ENCODE peak calls at places on chromosomes 13 and 19, in seven cellular contexts. One of them, this sample, is unnamed.

GRCh38 chr13:86757236-86757978 is 913.8 kb upstream of the SLITRK5 start:
- DNase-seq in HepG2: no peak
- DNase-seq in GM12878: no peak
- DNase-seq in SK-N-SH: no peak
- DNase-seq in K562: no peak
- DNase-seq in H1: peak; percentile 45
- DNase-seq in HCT116: no peak
- DNase-seq in this sample: no peak

GRCh38 chr13:26589754-26590153 is 32.3 kb downstream of the WASF3 start:
- DNase-seq in GM12878: no peak
- DNase-seq in SK-N-SH: no peak
- DNase-seq in HepG2: no peak
- DNase-seq in H1: no peak
- DNase-seq in HCT116: no peak
- DNase-seq in K562: no peak
- DNase-seq in this sample: no peak

GRCh38 chr19:41263042-41263849 is 926 bp upstream of the HNRNPUL1 start:
- DNase-seq in SK-N-SH: peak; percentile 50
- DNase-seq in HCT116: no peak
- DNase-seq in H1: peak; percentile 69
- DNase-seq in HepG2: peak; percentile 35
- DNase-seq in K562: peak; percentile 75
- DNase-seq in GM12878: peak; percentile 42
- DNase-seq in this sample: peak; percentile 13

GRCh38 chr19:8259142-8259921 is 48.8 kb downstream of the CD320 start:
- DNase-seq in SK-N-SH: no peak
- DNase-seq in H1: no peak
- DNase-seq in HepG2: no peak
- DNase-seq in K562: no peak
- DNase-seq in GM12878: no peak
- DNase-seq in HCT116: no peak
- DNase-seq in this sample: no peak

GRCh38 chr13:23760000-23760399 is 129.2 kb downstream of the MIPEP start:
- DNase-seq in HepG2: no peak
- DNase-seq in GM12878: no peak
- DNase-seq in SK-N-SH: no peak
- DNase-seq in H1: no peak
- DNase-seq in K562: no peak
- DNase-seq in HCT116: no peak
- DNase-seq in this sample: no peak

GRCh38 chr13:33281951-33282595 is 3.5 kb downstream of the STARD13 start:
- DNase-seq in HepG2: no peak
- DNase-seq in H1: no peak
- DNase-seq in HCT116: no peak
- DNase-seq in GM12878: no peak
- DNase-seq in K562: no peak
- DNase-seq in SK-N-SH: no peak
- DNase-seq in this sample: no peak

GRCh38 chr13:85241045-85241444 is 558.2 kb downstream of the SLITRK6 start:
- DNase-seq in GM12878: no peak
- DNase-seq in H1: no peak
- DNase-seq in HCT116: peak; percentile 10
- DNase-seq in SK-N-SH: no peak
- DNase-seq in K562: no peak
- DNase-seq in HepG2: no peak
- DNase-seq in this sample: no peak

GRCh38 chr13:84645196-84646071 is 763.2 kb upstream of the SLITRK1 start:
- DNase-seq in GM12878: no peak
- DNase-seq in SK-N-SH: no peak
- DNase-seq in H1: no peak
- DNase-seq in HCT116: no peak
- DNase-seq in HepG2: no peak
- DNase-seq in K562: no peak
- DNase-seq in this sample: no peak

GRCh38 chr13:20565120-20565736 is 1.7 kb upstream of the IFT88 start:
- DNase-seq in HCT116: no peak
- DNase-seq in HepG2: no peak
- DNase-seq in GM12878: no peak
- DNase-seq in K562: no peak
- DNase-seq in SK-N-SH: no peak
- DNase-seq in H1: no peak
- DNase-seq in this sample: no peak

GRCh38 chr13:48112896-48113525 is 18.1 kb upstream of the MED4 start:
- DNase-seq in H1: no peak
- DNase-seq in HepG2: no peak
- DNase-seq in GM12878: no peak
- DNase-seq in K562: no peak
- DNase-seq in HCT116: no peak
- DNase-seq in SK-N-SH: no peak
- DNase-seq in this sample: no peak

GRCh38 chr13:27918041-27918917 is 1.5 kb upstream of the PDX1 start:
- DNase-seq in HepG2: no peak
- DNase-seq in H1: peak; percentile 55
- DNase-seq in HCT116: no peak
- DNase-seq in SK-N-SH: no peak
- DNase-seq in K562: no peak
- DNase-seq in GM12878: no peak
- DNase-seq in this sample: no peak

DNA sequence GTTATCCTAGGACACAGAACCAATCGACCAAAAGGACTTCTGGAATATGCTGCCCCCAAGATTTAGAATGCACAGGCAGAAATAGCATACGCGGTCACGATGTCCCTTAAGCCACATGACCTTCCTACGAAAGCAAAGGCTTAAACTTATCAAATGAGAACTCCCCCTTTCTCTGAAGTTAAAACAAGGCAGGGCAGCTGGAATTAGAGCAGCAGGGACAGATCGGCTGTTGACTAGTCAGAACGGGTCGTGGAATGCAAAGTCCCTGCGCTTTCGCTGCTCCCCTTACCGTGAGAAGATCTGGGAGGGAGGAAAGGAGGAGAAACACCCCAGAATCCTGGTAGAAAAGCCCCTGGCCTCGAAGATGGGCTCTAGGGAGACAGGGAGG is 799 bp upstream of the USPL1 start:
- DNase-seq in HCT116: peak; percentile 78
- DNase-seq in HepG2: peak; percentile 90
- DNase-seq in GM12878: peak; percentile 61
- DNase-seq in H1: no peak
- DNase-seq in SK-N-SH: peak; percentile 64
- DNase-seq in K562: peak; percentile 82
- DNase-seq in this sample: peak; percentile 25
- TF ChIP-seq SIN3A in HCT116: no peak
- TF ChIP-seq SIN3A in HepG2: no peak
- TF ChIP-seq SIN3A in GM12878: no peak
- TF ChIP-seq SIN3A in H1: peak; percentile 40
- TF ChIP-seq SIN3A in SK-N-SH: no peak
- TF ChIP-seq SIN3A in K562: peak; percentile 50
- TF ChIP-seq SIN3A in this sample: no peak

GRCh38 chr13:110289661-110290060 is 17.3 kb downstream of the COL4A1 start:
- DNase-seq in K562: no peak
- DNase-seq in GM12878: no peak
- DNase-seq in HepG2: no peak
- DNase-seq in HCT116: no peak
- DNase-seq in H1: no peak
- DNase-seq in SK-N-SH: no peak
- DNase-seq in this sample: no peak
- H3K4me1 ChIP-seq in K562: no peaks in the 10 kb centered on the region
- H3K4me1 ChIP-seq in GM12878: no peaks in the 10 kb centered on the region
- H3K4me1 ChIP-seq in HepG2: no peaks in the 10 kb centered on the region
- H3K4me1 ChIP-seq in HCT116: no peaks in the 10 kb centered on the region
- H3K4me1 ChIP-seq in H1: no peaks in the 10 kb centered on the region
- H3K4me1 ChIP-seq in SK-N-SH: no peaks in the 10 kb centered on the region
- H3K4me1 ChIP-seq in this sample: no peaks in the 10 kb centered on the region

DNA sequence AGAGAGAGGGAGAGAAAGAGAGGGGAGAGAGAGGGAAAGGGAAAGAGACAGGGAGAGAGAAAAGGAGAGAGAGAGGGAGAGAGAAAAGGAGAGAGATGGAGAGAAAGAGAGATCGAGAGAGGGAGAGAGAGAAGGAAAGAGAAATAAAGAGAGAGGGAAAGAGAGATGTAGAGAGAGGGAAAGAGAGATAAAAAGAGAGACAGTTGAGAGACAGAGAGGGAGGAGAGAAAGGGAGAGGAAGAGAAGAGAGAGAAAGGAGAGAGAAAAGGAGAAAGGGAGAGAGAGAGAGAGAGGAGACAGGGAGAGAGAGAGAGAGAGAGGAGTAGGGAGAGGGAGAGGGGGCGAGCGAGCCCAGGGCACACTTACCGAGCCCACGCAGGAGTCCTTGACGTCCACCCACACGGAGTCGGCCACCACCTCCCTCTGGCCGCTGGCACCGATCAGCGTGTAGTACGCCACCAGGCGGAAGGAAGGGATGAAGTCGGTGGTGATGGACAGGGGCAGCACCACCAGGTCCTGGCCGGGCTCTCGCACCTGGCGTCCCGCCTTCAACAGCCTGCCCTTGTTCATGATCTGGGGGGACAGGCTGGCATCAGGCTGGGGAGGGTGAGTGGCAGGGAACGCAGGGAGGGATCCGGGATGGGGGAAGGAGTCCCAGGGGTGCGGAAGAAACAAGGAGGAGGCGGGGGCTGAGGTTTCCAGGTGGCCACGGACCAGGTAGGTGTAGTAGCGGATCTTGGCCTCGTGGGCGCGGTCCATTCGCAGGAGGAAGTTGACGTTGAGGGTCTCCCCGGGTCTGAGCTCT is 10.0 kb downstream of the C3 start:
- DNase-seq in HCT116: no peak
- DNase-seq in SK-N-SH: no peak
- DNase-seq in K562: no peak
- DNase-seq in H1: peak; percentile 78
- DNase-seq in GM12878: no peak
- DNase-seq in HepG2: no peak
- DNase-seq in this sample: no peak
- TF ChIP-seq CTCF in HCT116: no peak
- TF ChIP-seq CTCF in SK-N-SH: no peak
- TF ChIP-seq CTCF in K562: peak; percentile 64
- TF ChIP-seq CTCF in H1: peak; percentile 84
- TF ChIP-seq CTCF in GM12878: no peak
- TF ChIP-seq CTCF in HepG2: no peak
- TF ChIP-seq CTCF in this sample: no peak

DNA sequence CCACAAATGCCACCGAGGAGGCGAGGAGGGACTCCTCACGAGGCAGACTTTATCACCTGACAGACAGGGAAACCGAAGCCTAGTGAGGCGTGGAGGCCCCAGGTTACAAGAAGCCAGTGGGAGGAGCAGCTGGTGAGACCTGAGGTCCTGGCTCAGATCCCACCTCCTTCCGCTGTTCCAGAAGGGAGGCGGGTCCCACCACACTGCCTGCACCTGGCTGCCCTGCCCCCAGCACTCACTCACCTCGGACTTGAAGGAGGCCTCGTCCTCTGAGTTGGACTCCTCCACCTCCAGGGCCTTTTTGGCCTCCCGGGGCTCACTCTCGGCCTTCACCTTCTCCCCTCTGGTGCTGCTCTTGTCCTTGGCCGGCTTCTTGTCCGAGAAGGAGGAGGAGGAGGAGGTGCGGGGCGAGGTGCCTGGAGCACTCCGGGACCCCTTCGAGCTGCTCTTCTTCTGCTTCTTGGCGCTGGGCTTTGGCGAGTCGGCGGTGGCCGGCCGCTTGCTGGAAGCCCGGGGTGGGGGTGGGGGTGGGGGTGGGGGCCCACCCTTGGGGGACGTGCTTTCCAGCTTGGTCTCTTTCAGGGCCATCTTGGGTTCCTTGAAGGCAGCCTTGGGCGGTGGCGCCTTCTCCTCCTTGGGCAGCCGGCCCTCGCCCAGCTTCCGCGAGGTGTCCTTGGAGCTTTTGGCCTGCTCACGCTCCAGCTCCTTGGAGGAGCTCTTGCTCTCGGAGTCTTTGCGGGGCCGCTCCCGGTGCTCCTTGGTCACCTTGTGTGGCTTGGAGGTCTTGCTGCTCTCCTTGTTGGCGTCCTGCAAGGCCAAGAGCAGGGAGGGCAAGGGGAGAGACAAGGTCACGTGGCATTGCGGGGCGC is 57.7 kb downstream of the MLLT1 start:
- DNase-seq in SK-N-SH: no peak
- DNase-seq in HepG2: no peak
- DNase-seq in HCT116: no peak
- DNase-seq in GM12878: no peak
- DNase-seq in K562: no peak
- DNase-seq in H1: no peak
- DNase-seq in this sample: no peak
- TF ChIP-seq SIN3A in SK-N-SH: no peak
- TF ChIP-seq SIN3A in HepG2: no peak
- TF ChIP-seq SIN3A in HCT116: no peak
- TF ChIP-seq SIN3A in GM12878: no peak
- TF ChIP-seq SIN3A in K562: no peak
- TF ChIP-seq SIN3A in H1: no peak
- TF ChIP-seq SIN3A in this sample: no peak

DNA sequence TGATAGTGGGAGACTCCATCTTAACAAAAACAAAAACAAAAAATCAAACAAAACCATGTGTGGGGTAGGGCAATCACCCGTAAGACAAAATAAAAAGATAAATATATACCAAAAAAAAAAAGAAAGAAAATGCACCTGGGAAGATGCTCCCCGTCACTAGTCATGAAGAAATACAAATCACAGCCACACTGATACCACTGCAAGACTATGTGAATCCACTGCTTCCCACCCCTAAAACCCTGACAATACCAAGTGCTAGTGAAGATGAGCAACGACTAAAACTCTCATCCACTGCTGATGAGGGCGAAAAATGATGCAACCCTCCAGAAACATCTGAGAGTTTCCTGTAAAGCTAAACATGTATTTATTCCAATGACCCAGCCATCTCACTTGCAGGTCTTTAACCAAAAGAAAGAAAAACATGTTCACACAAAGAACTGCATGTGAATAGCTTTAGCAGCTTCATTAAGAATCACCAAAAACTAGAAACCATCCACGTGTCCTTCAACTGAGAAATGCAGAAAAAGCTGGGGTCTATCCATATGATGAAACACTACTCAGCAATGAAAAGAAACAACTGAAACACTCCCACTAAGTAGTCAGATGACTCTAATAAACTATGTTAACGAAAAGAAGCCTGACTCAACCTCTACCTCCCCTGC is 31.7 kb downstream of the BRD4 start:
- DNase-seq in HepG2: no peak
- DNase-seq in GM12878: no peak
- DNase-seq in SK-N-SH: no peak
- DNase-seq in H1: no peak
- DNase-seq in K562: no peak
- DNase-seq in HCT116: no peak
- DNase-seq in this sample: peak; percentile 36
- H3K4me1 ChIP-seq in HepG2: peaks cover 100% of the 10 kb centered on the region
- H3K4me1 ChIP-seq in GM12878: peaks cover 11% of the 10 kb centered on the region
- H3K4me1 ChIP-seq in SK-N-SH: peaks cover 50% of the 10 kb centered on the region
- H3K4me1 ChIP-seq in H1: peaks cover 3% of the 10 kb centered on the region
- H3K4me1 ChIP-seq in K562: peaks cover 56% of the 10 kb centered on the region
- H3K4me1 ChIP-seq in HCT116: no peaks in the 10 kb centered on the region
- H3K4me1 ChIP-seq in this sample: peaks cover 66% of the 10 kb centered on the region

GRCh38 chr13:73722120-73722519 is 412.1 kb downstream of the KLF12 start:
- DNase-seq in GM12878: peak; percentile 39
- DNase-seq in HepG2: peak; percentile 5
- DNase-seq in K562: no peak
- DNase-seq in HCT116: peak; percentile 51
- DNase-seq in SK-N-SH: peak; percentile 29
- DNase-seq in H1: no peak
- DNase-seq in this sample: no peak
- TF ChIP-seq CTCF in GM12878: peak; percentile 36
- TF ChIP-seq CTCF in HepG2: no peak
- TF ChIP-seq CTCF in K562: no peak
- TF ChIP-seq CTCF in HCT116: peak; percentile 29
- TF ChIP-seq CTCF in SK-N-SH: peak; percentile 59
- TF ChIP-seq CTCF in H1: no peak
- TF ChIP-seq CTCF in this sample: peak; percentile 13